ENCODE peak calls at places on chromosomes 2 and 18, in ten cellular contexts. V is stimulated activated naive CD8-positive, alpha-beta T cell treated with anti-CD3 and anti-CD28 coated beads, Interleukin-15, amount 100 ng/mL, for 72 hours; W is cardiac muscle cell; N is stimulated activated CD8-positive, alpha-beta memory T cell treated with anti-CD3 and anti-CD28 coated beads, Interleukin-4, amount 100 ng/mL, for 24 hours; D is stomach; Q is AG09319; J is COR-L47; F is ELR; B is hypothalamus; Y is Kasumi-1. L is an unnamed sample.

GRCh38 chr2:150570712-150571111 is 83.2 kb upstream of the RND3 start:
- DNase-seq in V (no peak), W (peak), N (no peak), D (no peak), Q (no peak), J (no peak), F (peak), B (no peak), Y (no peak), L (no peak)

GRCh38 chr2:179860255-179861026 is 971 bp downstream of the ZNF385B start:
- DNase-seq in V (no peak), W (no peak), N (no peak), D (no peak), Q (no peak), J (no peak), F (peak), B (no peak), Y (no peak), L (no peak)

GRCh38 chr2:72024451-72025175 is 123.0 kb downstream of the CYP26B1 start:
- DNase-seq in V (peak), W (no peak), N (no peak), D (peak), Q (no peak), J (no peak), F (no peak), B (no peak), Y (no peak), L (no peak)

GRCh38 chr2:159875083-159875482 is 77.1 kb upstream of the CD302 start:
- DNase-seq in V (no peak), W (no peak), N (no peak), D (no peak), Q (no peak), J (no peak), F (no peak), B (no peak), Y (no peak), L (no peak)

GRCh38 chr2:238501311-238501710 is 74.6 kb downstream of the ASB1 start:
- DNase-seq in V (no peak), W (no peak), N (no peak), D (peak), Q (no peak), J (no peak), F (no peak), B (no peak), Y (no peak), L (no peak)

GRCh38 chr2:191968151-191968550 is 121.3 kb upstream of the CAVIN2 start:
- DNase-seq in V (no peak), W (no peak), N (no peak), D (no peak), Q (no peak), J (peak), F (no peak), B (no peak), Y (no peak), L (no peak)

GRCh38 chr2:169260846-169261245 is 101.5 kb downstream of the LRP2 start:
- DNase-seq in V (no peak), W (no peak), N (no peak), D (no peak), Q (no peak), J (no peak), F (no peak), B (no peak), Y (no peak), L (no peak)

GRCh38 chr2:120552079-120552478 is 183.6 kb upstream of the GLI2 start:
- DNase-seq in V (no peak), W (no peak), N (no peak), D (no peak), Q (no peak), J (no peak), F (no peak), B (no peak), Y (no peak), L (no peak)

GRCh38 chr2:190119257-190119656 is 56.7 kb upstream of the MSTN start:
- DNase-seq in V (peak), W (peak), N (peak), D (no peak), Q (no peak), J (no peak), F (no peak), B (peak), Y (no peak), L (no peak)

GRCh38 chr2:3483227-3483985 is 35.9 kb downstream of the ADI1 start:
- DNase-seq in V (no peak), W (peak), N (no peak), D (peak), Q (no peak), J (no peak), F (no peak), B (no peak), Y (no peak), L (no peak)

GRCh38 chr18:62716679-62717058 is 1.3 kb downstream of the PHLPP1 start:
- DNase-seq in V (peak), W (peak), N (no peak), D (peak), Q (no peak), J (peak), F (peak), B (peak), Y (no peak), L (peak)

GRCh38 chr18:55323051-55323994 is 264.7 kb downstream of the TCF4 start:
- DNase-seq in V (no peak), W (peak), N (no peak), D (no peak), Q (no peak), J (peak), F (peak), B (no peak), Y (no peak), L (no peak)

GRCh38 chr2:208064220-208064951 is 39.1 kb upstream of the PLEKHM3 start:
- DNase-seq in V (no peak), W (peak), N (no peak), D (no peak), Q (peak), J (no peak), F (peak), B (no peak), Y (no peak), L (no peak)

GRCh38 chr2:85547089-85547858 is 8.3 kb downstream of the MAT2A start:
- DNase-seq in V (no peak), W (no peak), N (no peak), D (no peak), Q (no peak), J (no peak), F (no peak), B (no peak), Y (peak), L (no peak)

GRCh38 chr2:162821176-162821575 is 17.4 kb downstream of the KCNH7 start:
- DNase-seq in V (no peak), W (no peak), N (no peak), D (no peak), Q (no peak), J (no peak), F (peak), B (no peak), Y (no peak), L (no peak)

GRCh38 chr2:216849987-216850386 is 9.9 kb downstream of the TNP1 start:
- DNase-seq in V (peak), W (peak), N (no peak), D (peak), Q (no peak), J (peak), F (no peak), B (peak), Y (no peak), L (peak)

GRCh38 chr2:194203898-194204297 is 1453.1 kb upstream of the SLC39A10 start:
- DNase-seq in V (no peak), W (no peak), N (no peak), D (no peak), Q (no peak), J (no peak), F (peak), B (no peak), Y (no peak), L (no peak)

GRCh38 chr2:8888963-8889362 is 51.5 kb upstream of the KIDINS220 start:
- DNase-seq in V (no peak), W (no peak), N (no peak), D (no peak), Q (no peak), J (no peak), F (no peak), B (no peak), Y (no peak), L (no peak)

GRCh38 chr2:121778736-121779487 is 23.5 kb downstream of the TSN start:
- DNase-seq in V (no peak), W (no peak), N (no peak), D (no peak), Q (no peak), J (no peak), F (no peak), B (no peak), Y (no peak), L (no peak)

GRCh38 chr18:159037-159652 is 788 bp downstream of the USP14 start:
- DNase-seq in V (no peak), W (peak), N (no peak), D (no peak), Q (no peak), J (no peak), F (peak), B (no peak), Y (peak), L (no peak)

GRCh38 chr2:226308981-226309380 is 490.6 kb downstream of the IRS1 start:
- DNase-seq in V (no peak), W (no peak), N (no peak), D (no peak), Q (peak), J (no peak), F (peak), B (no peak), Y (no peak), L (no peak)

GRCh38 chr2:200738590-200738989 is 73.1 kb upstream of the BZW1 start:
- DNase-seq in V (no peak), W (no peak), N (no peak), D (no peak), Q (no peak), J (no peak), F (no peak), B (no peak), Y (no peak), L (no peak)

GRCh38 chr18:79857082-79857661 is 59.4 kb downstream of the KCNG2 start:
- DNase-seq in V (no peak), W (peak), N (no peak), D (no peak), Q (no peak), J (no peak), F (no peak), B (no peak), Y (no peak), L (no peak)

GRCh38 chr2:64359176-64359891 is 94.6 kb upstream of the LGALSL start:
- DNase-seq in V (no peak), W (no peak), N (no peak), D (no peak), Q (no peak), J (no peak), F (peak), B (no peak), Y (no peak), L (no peak)

GRCh38 chr2:119108186-119108585 is 50.4 kb downstream of the C1QL2 start:
- DNase-seq in V (no peak), W (no peak), N (no peak), D (no peak), Q (no peak), J (no peak), F (no peak), B (no peak), Y (no peak), L (no peak)

GRCh38 chr2:221415789-221416188 is 156.3 kb downstream of the EPHA4 start:
- DNase-seq in V (no peak), W (no peak), N (no peak), D (no peak), Q (no peak), J (no peak), F (no peak), B (no peak), Y (no peak), L (no peak)

GRCh38 chr2:105406221-105406620 is 7.4 kb upstream of the FHL2 start:
- DNase-seq in V (no peak), W (peak), N (no peak), D (no peak), Q (no peak), J (no peak), F (peak), B (no peak), Y (no peak), L (no peak)

L was measured in substantia nigra.